ENCODE peak calls at places on chromosomes 3 and 15, in six cellular contexts. L, A, U, C, F and Z are unnamed samples.

GRCh38 chr3:4588410-4588809 is 95.3 kb downstream of the ITPR1 start:
- DNase-seq in L (no peak), A (no peak), U (no peak), C (no peak), F (no peak), Z (peak; percentile 72)

GRCh38 chr3:19811689-19812088 is 122.3 kb downstream of the EFHB start:
- DNase-seq in L (no peak), A (no peak), U (no peak), C (no peak), F (no peak), Z (no peak)

GRCh38 chr3:100518983-100519382 is 26.6 kb downstream of the TMEM45A start:
- DNase-seq in L (no peak), A (no peak), U (no peak), C (no peak), F (no peak), Z (no peak)

GRCh38 chr15:81301815-81302399 is 22.0 kb downstream of the STARD5 start:
- DNase-seq in L (no peak), A (peak; percentile 44), U (no peak), C (no peak), F (no peak), Z (no peak)

GRCh38 chr3:113660901-113661300 is 35.5 kb downstream of the USF3 start:
- DNase-seq in L (no peak), A (no peak), U (no peak), C (peak; percentile 51), F (no peak), Z (peak; percentile 86)

GRCh38 chr3:14278265-14278798 is 99.7 kb downstream of the LSM3 start:
- DNase-seq in L (no peak), A (no peak), U (no peak), C (no peak), F (no peak), Z (no peak)

GRCh38 chr15:43198992-43199391 is 13.8 kb downstream of the CCNDBP1 start:
- DNase-seq in L (no peak), A (no peak), U (no peak), C (no peak), F (no peak), Z (no peak)

GRCh38 chr3:191502583-191502982 is 41.6 kb downstream of the PYDC2 start:
- DNase-seq in L (no peak), A (no peak), U (no peak), C (no peak), F (no peak), Z (no peak)

GRCh38 chr3:105367063-105367405 is 325 bp downstream of the ALCAM start:
- DNase-seq in L (no peak), A (peak; percentile 40), U (peak; percentile 82), C (peak; percentile 32), F (peak; percentile 19), Z (peak; percentile 64)

GRCh38 chr3:114444216-114444615 is 150.4 kb downstream of the TIGIT start:
- DNase-seq in L (no peak), A (no peak), U (no peak), C (no peak), F (no peak), Z (no peak)

GRCh38 chr15:65056868-65057548 is 10.8 kb downstream of the RASL12 start:
- DNase-seq in L (no peak), A (peak; percentile 56), U (no peak), C (no peak), F (no peak), Z (no peak)

GRCh38 chr3:126925411-126926171 is 57.3 kb upstream of the PLXNA1 start:
- DNase-seq in L (no peak), A (no peak), U (peak; percentile 79), C (peak; percentile 55), F (no peak), Z (peak; percentile 61)

GRCh38 chr15:88060383-88060782 is 196.2 kb downstream of the NTRK3 start:
- DNase-seq in L (no peak), A (no peak), U (no peak), C (no peak), F (no peak), Z (no peak)

GRCh38 chr15:32974691-32975090 is 219.8 kb downstream of the FMN1 start:
- DNase-seq in L (no peak), A (no peak), U (no peak), C (no peak), F (no peak), Z (no peak)

GRCh38 chr15:45435124-45435903 is 57.0 kb upstream of the GATM start:
- DNase-seq in L (no peak), A (no peak), U (no peak), C (no peak), F (no peak), Z (no peak)

GRCh38 chr3:155889952-155890351 is 19.5 kb downstream of the GMPS start:
- DNase-seq in L (no peak), A (no peak), U (no peak), C (no peak), F (no peak), Z (no peak)

GRCh38 chr3:23161896-23162570 is 41.1 kb upstream of the UBE2E2 start:
- DNase-seq in L (no peak), A (no peak), U (no peak), C (no peak), F (no peak), Z (no peak)

GRCh38 chr3:49785565-49786356 is 581 bp downstream of the IP6K1 start:
- DNase-seq in L (no peak), A (peak; percentile 39), U (peak; percentile 81), C (no peak), F (peak; percentile 40), Z (peak; percentile 76)

GRCh38 chr3:118537454-118537853 is 497.2 kb downstream of the IGSF11 start:
- DNase-seq in L (no peak), A (no peak), U (no peak), C (no peak), F (no peak), Z (no peak)

GRCh38 chr3:168539909-168540308 is 444.2 kb upstream of the GOLIM4 start:
- DNase-seq in L (no peak), A (no peak), U (no peak), C (no peak), F (no peak), Z (no peak)

GRCh38 chr3:114308830-114309229 is 15.0 kb downstream of the TIGIT start:
- DNase-seq in L (no peak), A (no peak), U (no peak), C (no peak), F (no peak), Z (no peak)

GRCh38 chr3:158659454-158660237 is 12.8 kb downstream of the LXN start:
- DNase-seq in L (no peak), A (peak; percentile 43), U (no peak), C (no peak), F (peak; percentile 52), Z (peak; percentile 66)

GRCh38 chr15:85956515-85957275 is 123.0 kb upstream of the AGBL1 start:
- DNase-seq in L (no peak), A (no peak), U (no peak), C (no peak), F (no peak), Z (no peak)

GRCh38 chr3:184586871-184587270 is 25.3 kb downstream of the EPHB3 start:
- DNase-seq in L (no peak), A (no peak), U (no peak), C (peak; percentile 26), F (no peak), Z (no peak)

GRCh38 chr15:33091983-33092688 is 102.4 kb downstream of the FMN1 start:
- DNase-seq in L (no peak), A (no peak), U (no peak), C (no peak), F (no peak), Z (no peak)

DNA sequence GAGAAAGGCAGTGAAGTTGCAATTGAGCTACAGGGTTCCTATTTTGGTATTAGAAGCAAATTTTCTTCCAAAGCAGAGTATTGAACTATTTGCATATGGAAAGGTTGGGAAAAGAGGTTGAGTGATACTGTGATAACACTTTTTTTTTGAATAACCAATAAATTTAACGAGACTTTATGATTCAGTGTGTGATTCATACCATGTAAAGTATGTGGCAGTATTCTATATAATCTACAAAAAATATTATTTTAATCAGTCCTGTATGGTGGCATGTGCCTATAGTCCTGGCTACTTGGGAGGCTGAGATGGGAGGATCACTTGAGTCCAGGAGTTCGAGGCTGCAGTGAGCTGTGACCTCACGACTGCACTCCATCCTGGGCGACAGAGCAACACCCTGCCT is 206.9 kb downstream of the BBX start:
- DNase-seq in L (no peak), A (no peak), U (no peak), C (no peak), F (no peak), Z (no peak)
- H3K4me3 ChIP-seq in L (no peak overlapping the region), A (no peak overlapping the region), U (no peak overlapping the region), C (no peak overlapping the region), F (no peak overlapping the region), Z (no peak overlapping the region)

DNA sequence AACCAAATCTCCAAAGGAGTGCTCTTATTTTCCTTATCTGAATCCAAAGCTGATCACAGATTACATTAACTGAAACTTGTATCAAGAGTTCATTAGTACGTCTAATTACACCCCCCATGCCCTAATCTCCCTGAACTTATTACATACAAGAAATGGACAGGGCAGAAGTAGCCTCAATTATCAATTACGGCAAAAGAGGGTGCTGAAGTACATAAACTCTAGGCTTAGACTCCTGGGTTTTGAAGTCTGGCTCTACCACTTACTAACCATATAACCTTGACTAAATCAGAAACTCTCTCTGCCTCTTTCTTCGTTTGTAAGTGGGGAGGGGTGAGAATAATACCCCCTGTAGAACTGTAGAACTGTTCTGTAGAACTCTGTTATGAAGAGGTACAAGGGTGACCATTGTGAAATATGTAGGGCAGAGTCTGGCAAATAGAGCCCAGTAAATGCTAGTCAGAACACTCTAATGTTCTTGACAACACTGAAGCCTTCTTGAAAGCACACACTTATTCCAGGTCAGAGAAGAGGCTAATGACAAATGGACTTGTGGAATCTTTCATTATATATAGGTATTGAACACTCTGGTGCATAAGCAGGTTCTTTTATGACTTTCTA is 19.6 kb upstream of the OR5K4 start:
- DNase-seq in L (no peak), A (no peak), U (no peak), C (no peak), F (no peak), Z (no peak)
- H3K27me3 ChIP-seq in L (no peaks in the 10 kb centered on the region), A (no peaks in the 10 kb centered on the region), U (no peaks in the 10 kb centered on the region), C (no peaks in the 10 kb centered on the region), F (peaks cover 3% of the 10 kb centered on the region), Z (no peaks in the 10 kb centered on the region)

DNA sequence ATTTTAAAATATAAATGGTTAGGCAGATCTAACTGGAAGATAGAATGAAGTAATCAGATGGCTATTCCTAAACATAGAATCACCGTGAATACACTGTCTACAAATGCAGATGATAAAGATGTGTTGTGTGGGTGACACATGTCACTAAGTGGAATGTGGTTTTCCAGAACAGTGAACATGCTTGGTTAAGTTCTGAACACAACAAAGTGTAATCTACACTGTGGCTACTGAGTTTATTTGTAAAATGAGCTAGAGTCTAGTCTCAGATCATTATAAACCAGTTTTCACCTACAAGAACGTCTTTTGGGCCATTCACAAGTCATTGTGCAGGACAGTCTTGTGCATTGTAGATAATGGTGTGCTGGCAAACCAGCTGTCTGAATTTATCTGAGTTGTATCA is 35.3 kb downstream of the OXNAD1 start:
- DNase-seq in L (no peak), A (no peak), U (no peak), C (no peak), F (no peak), Z (no peak)
- H3K36me3 ChIP-seq in L (peaks cover 1% of the 10 kb centered on the region), A (peaks cover 73% of the 10 kb centered on the region), U (no peaks in the 10 kb centered on the region), C (peaks cover 44% of the 10 kb centered on the region), F (peaks cover 56% of the 10 kb centered on the region), Z (peaks cover 54% of the 10 kb centered on the region)

DNA sequence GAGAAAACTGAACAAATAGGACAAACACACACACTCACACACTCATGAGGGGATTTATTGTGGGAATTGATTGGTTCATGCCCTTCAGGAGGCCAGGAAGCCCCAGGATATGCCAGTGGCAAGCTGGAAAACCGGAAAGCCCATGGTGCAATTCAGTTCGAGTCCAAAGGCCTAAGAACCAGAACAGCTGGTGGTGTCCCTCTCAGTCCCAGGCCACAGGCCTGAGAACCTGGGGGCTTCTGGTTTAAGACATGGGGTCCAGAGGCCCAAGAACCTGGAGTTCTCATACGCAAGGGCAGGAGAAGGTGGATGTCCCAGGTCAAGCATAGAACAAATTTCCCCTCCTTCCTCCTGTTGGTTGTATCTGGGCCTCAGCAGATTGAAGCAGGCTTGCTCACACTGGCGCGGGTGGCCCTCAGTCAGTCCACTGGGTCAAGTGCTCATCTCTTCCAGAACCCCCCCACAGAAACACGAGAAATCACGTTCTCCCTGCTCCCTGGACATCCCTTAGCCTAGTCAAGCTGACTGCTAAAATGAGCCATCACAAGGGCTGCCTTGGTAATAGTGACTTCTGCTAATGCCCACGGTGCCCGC is 50.1 kb upstream of the RPL32 start:
- DNase-seq in L (no peak), A (no peak), U (no peak), C (no peak), F (no peak), Z (no peak)
- H3K4me3 ChIP-seq in L (no peak overlapping the region), A (peak overlapping the region; percentile 26), U (no peak overlapping the region), C (peak overlapping the region; percentile 44), F (peak overlapping the region; percentile 35), Z (peak overlapping the region; percentile 20)